ENCODE peak calls at places on chromosomes 16 and 17, in nine cellular contexts. Q, G, H, F, U, K, X, S and O are unnamed samples.

GRCh38 chr17:29046440-29046839 is 3.5 kb downstream of the PIPOX start:
- DNase-seq in Q (no peak), G (no peak), H (no peak), F (no peak), U (no peak), K (no peak), X (no peak), S (no peak), O (no peak)

GRCh38 chr17:47810200-47810821 is 11.3 kb downstream of the OSBPL7 start:
- DNase-seq in Q (peak), G (no peak), H (no peak), F (peak), U (no peak), K (peak), X (peak), S (no peak), O (no peak)

GRCh38 chr17:44348234-44348987 is 3.3 kb downstream of the GRN start:
- DNase-seq in Q (no peak), G (peak), H (no peak), F (no peak), U (no peak), K (no peak), X (peak), S (no peak), O (peak)

GRCh38 chr16:77459534-77460412 is 24.9 kb upstream of the ADAMTS18 start:
- DNase-seq in Q (no peak), G (no peak), H (no peak), F (no peak), U (no peak), K (no peak), X (no peak), S (no peak), O (no peak)

GRCh38 chr17:36657763-36658490 is 56.5 kb downstream of the MRM1 start:
- DNase-seq in Q (no peak), G (no peak), H (no peak), F (peak), U (no peak), K (peak), X (peak), S (peak), O (peak)

GRCh38 chr16:320206-320605 is 32.3 kb downstream of the AXIN1 start:
- DNase-seq in Q (no peak), G (no peak), H (no peak), F (no peak), U (no peak), K (no peak), X (no peak), S (no peak), O (no peak)

GRCh38 chr16:12337776-12338655 is 361.5 kb downstream of the SNX29 start:
- DNase-seq in Q (peak), G (no peak), H (no peak), F (no peak), U (no peak), K (no peak), X (no peak), S (no peak), O (no peak)

GRCh38 chr16:88039591-88039990 is 88.4 kb downstream of the BANP start:
- DNase-seq in Q (no peak), G (no peak), H (no peak), F (no peak), U (no peak), K (no peak), X (no peak), S (no peak), O (no peak)

GRCh38 chr17:56925088-56925487 is 11.2 kb upstream of the TRIM25 start:
- DNase-seq in Q (no peak), G (no peak), H (no peak), F (no peak), U (no peak), K (no peak), X (no peak), S (no peak), O (no peak)

GRCh38 chr16:21656795-21657768 is 4.7 kb upstream of the IGSF6 start:
- DNase-seq in Q (peak), G (peak), H (no peak), F (peak), U (no peak), K (peak), X (peak), S (peak), O (no peak)

GRCh38 chr17:6387858-6388257 is 47.1 kb downstream of the AIPL1 start:
- DNase-seq in Q (no peak), G (no peak), H (no peak), F (no peak), U (no peak), K (no peak), X (no peak), S (no peak), O (no peak)